ENCODE peak calls at places on chromosomes 2 and 18, in five cellular contexts. One of them, this sample, is unnamed.

GRCh38 chr18:64119916-64120315 is 29.0 kb downstream of the LINC00305 start:
- DNase-seq in coronary artery: no peak
- DNase-seq in hepatic stellate cell: no peak
- DNase-seq in activated CD4-positive, alpha-beta memory T cell treated with anti-CD3 and anti-CD28 coated beads for 36 hours: no peak
- DNase-seq in smooth muscle cell of the brain vasculature: peak
- DNase-seq in this sample: no peak

GRCh38 chr2:121017411-121017810 is 267.6 kb downstream of the TFCP2L1 start:
- DNase-seq in coronary artery: no peak
- DNase-seq in hepatic stellate cell: no peak
- DNase-seq in activated CD4-positive, alpha-beta memory T cell treated with anti-CD3 and anti-CD28 coated beads for 36 hours: no peak
- DNase-seq in smooth muscle cell of the brain vasculature: no peak
- DNase-seq in this sample: no peak

GRCh38 chr18:9736942-9737813 is 29.1 kb downstream of the RAB31 start:
- DNase-seq in coronary artery: peak
- DNase-seq in hepatic stellate cell: no peak
- DNase-seq in activated CD4-positive, alpha-beta memory T cell treated with anti-CD3 and anti-CD28 coated beads for 36 hours: no peak
- DNase-seq in smooth muscle cell of the brain vasculature: no peak
- DNase-seq in this sample: no peak

GRCh38 chr2:53768233-53768542 is 584 bp downstream of the CHAC2 start:
- DNase-seq in coronary artery: no peak
- DNase-seq in hepatic stellate cell: no peak
- DNase-seq in activated CD4-positive, alpha-beta memory T cell treated with anti-CD3 and anti-CD28 coated beads for 36 hours: no peak
- DNase-seq in smooth muscle cell of the brain vasculature: no peak
- DNase-seq in this sample: no peak

GRCh38 chr2:190158798-190159434 is 96.4 kb upstream of the MSTN start:
- DNase-seq in coronary artery: no peak
- DNase-seq in hepatic stellate cell: no peak
- DNase-seq in activated CD4-positive, alpha-beta memory T cell treated with anti-CD3 and anti-CD28 coated beads for 36 hours: no peak
- DNase-seq in smooth muscle cell of the brain vasculature: no peak
- DNase-seq in this sample: no peak

GRCh38 chr2:168025487-168026203 is 221.8 kb downstream of the STK39 start:
- DNase-seq in coronary artery: no peak
- DNase-seq in hepatic stellate cell: no peak
- DNase-seq in activated CD4-positive, alpha-beta memory T cell treated with anti-CD3 and anti-CD28 coated beads for 36 hours: no peak
- DNase-seq in smooth muscle cell of the brain vasculature: no peak
- DNase-seq in this sample: no peak

GRCh38 chr2:219041252-219041651 is at the start of gene CFAP65:
- DNase-seq in coronary artery: no peak
- DNase-seq in hepatic stellate cell: peak
- DNase-seq in activated CD4-positive, alpha-beta memory T cell treated with anti-CD3 and anti-CD28 coated beads for 36 hours: peak
- DNase-seq in smooth muscle cell of the brain vasculature: no peak
- DNase-seq in this sample: no peak

GRCh38 chr2:70936979-70937811 is 1.5 kb downstream of the ATP6V1B1 start:
- DNase-seq in coronary artery: no peak
- DNase-seq in hepatic stellate cell: no peak
- DNase-seq in activated CD4-positive, alpha-beta memory T cell treated with anti-CD3 and anti-CD28 coated beads for 36 hours: no peak
- DNase-seq in smooth muscle cell of the brain vasculature: no peak
- DNase-seq in this sample: no peak

GRCh38 chr2:123791716-123792115 is 233.4 kb upstream of the CNTNAP5 start:
- DNase-seq in coronary artery: no peak
- DNase-seq in hepatic stellate cell: no peak
- DNase-seq in activated CD4-positive, alpha-beta memory T cell treated with anti-CD3 and anti-CD28 coated beads for 36 hours: no peak
- DNase-seq in smooth muscle cell of the brain vasculature: no peak
- DNase-seq in this sample: no peak

GRCh38 chr18:961644-962355 is 57.1 kb downstream of the ADCYAP1 start:
- DNase-seq in coronary artery: no peak
- DNase-seq in hepatic stellate cell: peak
- DNase-seq in activated CD4-positive, alpha-beta memory T cell treated with anti-CD3 and anti-CD28 coated beads for 36 hours: peak
- DNase-seq in smooth muscle cell of the brain vasculature: peak
- DNase-seq in this sample: peak

GRCh38 chr2:38797276-38797675 is 19.3 kb downstream of the GEMIN6 start:
- DNase-seq in coronary artery: no peak
- DNase-seq in hepatic stellate cell: no peak
- DNase-seq in activated CD4-positive, alpha-beta memory T cell treated with anti-CD3 and anti-CD28 coated beads for 36 hours: no peak
- DNase-seq in smooth muscle cell of the brain vasculature: no peak
- DNase-seq in this sample: no peak

GRCh38 chr2:9400268-9401058 is 22.9 kb downstream of the ITGB1BP1 start:
- DNase-seq in coronary artery: no peak
- DNase-seq in hepatic stellate cell: no peak
- DNase-seq in activated CD4-positive, alpha-beta memory T cell treated with anti-CD3 and anti-CD28 coated beads for 36 hours: no peak
- DNase-seq in smooth muscle cell of the brain vasculature: no peak
- DNase-seq in this sample: no peak

This sample was measured in T-helper 9 cell.